ENCODE peak calls at places on chromosomes 5 and 9, in four cellular contexts. L is IMR-90, A is heart left ventricle, B is Panc1. E is an unnamed sample.
A peak's percentile ranks its signal among the peaks of the same experiment; 100 is the strongest.

GRCh38 chr9:76634356-76635054 is 129.7 kb upstream of the PCA3 start:
- DNase-seq in B (no peak), L (peak; percentile 81), A (no peak), E (peak; percentile 61)

GRCh38 chr9:96495341-96495740 is 45.4 kb downstream of the HABP4 start:
- DNase-seq in A (no peak), L (peak; percentile 95), B (no peak), E (peak; percentile 83)

GRCh38 chr5:61496406-61497307 is 164.6 kb downstream of the ZSWIM6 start:
- DNase-seq in A (no peak), L (no peak), B (no peak), E (no peak)

GRCh38 chr5:108232805-108233204 is 149.1 kb downstream of the FBXL17 start:
- DNase-seq in L (no peak), B (no peak), A (no peak), E (no peak)

GRCh38 chr5:77103457-77103856 is 16.4 kb upstream of the ZBED3 start:
- DNase-seq in B (no peak), A (no peak), L (no peak), E (no peak)

GRCh38 chr9:37309136-37309535 is 113.4 kb upstream of the GRHPR start:
- DNase-seq in L (peak; percentile 37), A (no peak), B (no peak), E (peak; percentile 20)

GRCh38 chr5:100502684-100503083 is 32.5 kb upstream of the FAM174A start:
- DNase-seq in L (no peak), B (no peak), A (no peak), E (no peak)

GRCh38 chr5:134129411-134130238 is 15.1 kb downstream of the TCF7 start:
- DNase-seq in B (no peak), A (no peak), L (no peak), E (no peak)

GRCh38 chr5:867300-867699 is 16.5 kb upstream of the ZDHHC11 start:
- DNase-seq in B (no peak), A (no peak), L (no peak), E (no peak)

GRCh38 chr9:107222020-107222522 is 61.0 kb upstream of the RAD23B start:
- DNase-seq in A (no peak), B (no peak), L (peak; percentile 79), E (peak; percentile 50)

GRCh38 chr5:152601806-152602467 is 196.9 kb upstream of the NMUR2 start:
- DNase-seq in L (no peak), B (no peak), A (no peak), E (no peak)

GRCh38 chr5:121053055-121053985 is 589.2 kb downstream of the PRR16 start:
- DNase-seq in L (no peak), A (no peak), B (no peak), E (peak; percentile 41)

GRCh38 chr9:136602193-136602885 is 56.5 kb upstream of the NOTCH1 start:
- DNase-seq in L (no peak), A (no peak), B (no peak), E (no peak)

GRCh38 chr9:86434039-86434726 is 80.0 kb upstream of the TUT7 start:
- DNase-seq in A (peak; percentile 25), L (peak; percentile 79), B (no peak), E (peak; percentile 84)

GRCh38 chr5:23072179-23072578 is 219.0 kb upstream of the CDH12 start:
- DNase-seq in A (no peak), L (no peak), B (no peak), E (no peak)

GRCh38 chr5:139392324-139392677 is 2.6 kb upstream of the MZB1 start:
- DNase-seq in B (no peak), A (no peak), L (no peak), E (no peak)
- H3K4me3 ChIP-seq in B (peak overlapping the region; percentile 75), A (peak overlapping the region; percentile 73), L (peak overlapping the region; percentile 26), E (no peak overlapping the region)

GRCh38 chr5:53321073-53321472 is 159.4 kb upstream of the FST start:
- DNase-seq in A (no peak), L (no peak), B (no peak), E (no peak)

GRCh38 chr5:53322257-53322656 is 158.2 kb upstream of the FST start:
- DNase-seq in L (peak; percentile 74), A (no peak), B (no peak), E (no peak)

GRCh38 chr5:53319306-53319705 is 161.1 kb upstream of the FST start:
- DNase-seq in A (no peak), B (no peak), L (no peak), E (no peak)

GRCh38 chr5:53321721-53322120 is 158.7 kb upstream of the FST start:
- DNase-seq in A (no peak), B (no peak), L (no peak), E (no peak)

GRCh38 chr5:53318303-53318702 is 162.1 kb upstream of the FST start:
- DNase-seq in B (no peak), A (no peak), L (no peak), E (no peak)
- TF ChIP-seq CTCF in B (peak; percentile 12), A (no peak), L (no peak), E (peak; percentile 25)

GRCh38 chr5:88503065-88503394 is 234.4 kb upstream of the TMEM161B start:
- DNase-seq in B (no peak), A (no peak), L (no peak), E (peak; percentile 1)
- H3K4me3 ChIP-seq in B (peak overlapping the region; percentile 61), A (peak overlapping the region; percentile 56), L (peak overlapping the region; percentile 54), E (peak overlapping the region; percentile 59)

DNA sequence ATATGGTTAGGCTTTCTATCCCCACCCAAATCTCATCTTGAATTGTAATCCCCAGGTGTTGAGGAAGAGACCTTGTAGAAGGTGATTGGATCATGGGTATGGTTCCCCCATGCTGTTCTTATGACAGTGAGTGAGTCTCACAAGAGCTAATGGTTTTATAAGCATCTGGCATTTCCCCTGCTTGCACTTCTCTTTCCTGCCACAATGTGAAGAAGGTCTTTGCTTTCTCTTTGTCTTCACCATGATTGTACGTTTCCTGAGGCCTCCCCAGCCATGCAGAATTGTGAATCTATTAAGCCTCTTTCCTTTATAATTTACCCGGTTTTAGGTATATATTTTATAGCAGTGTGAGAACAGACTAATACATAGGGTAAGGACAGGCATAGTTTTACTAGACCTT is 334.5 kb downstream of the TLR4 start:
- DNase-seq in B (no peak), L (no peak), A (no peak), E (no peak)
- TF ChIP-seq CTCF in B (no peak), L (no peak), A (no peak), E (no peak)

GRCh38 chr9:127931092-127931881 is 710 bp upstream of the PIP5KL1 start:
- DNase-seq in L (peak; percentile 74), B (peak; percentile 83), A (no peak), E (peak; percentile 85)
- H3K4me3 ChIP-seq in L (peak overlapping the region; percentile 60), B (peak overlapping the region; percentile 62), A (peak overlapping the region; percentile 59), E (peak overlapping the region; percentile 68)

GRCh38 chr5:147879784-147880183 is 1.3 kb downstream of the SCGB3A2 start:
- DNase-seq in A (no peak), B (no peak), L (no peak), E (no peak)
- TF ChIP-seq CTCF in A (no peak), B (no peak), L (no peak), E (no peak)

DNA sequence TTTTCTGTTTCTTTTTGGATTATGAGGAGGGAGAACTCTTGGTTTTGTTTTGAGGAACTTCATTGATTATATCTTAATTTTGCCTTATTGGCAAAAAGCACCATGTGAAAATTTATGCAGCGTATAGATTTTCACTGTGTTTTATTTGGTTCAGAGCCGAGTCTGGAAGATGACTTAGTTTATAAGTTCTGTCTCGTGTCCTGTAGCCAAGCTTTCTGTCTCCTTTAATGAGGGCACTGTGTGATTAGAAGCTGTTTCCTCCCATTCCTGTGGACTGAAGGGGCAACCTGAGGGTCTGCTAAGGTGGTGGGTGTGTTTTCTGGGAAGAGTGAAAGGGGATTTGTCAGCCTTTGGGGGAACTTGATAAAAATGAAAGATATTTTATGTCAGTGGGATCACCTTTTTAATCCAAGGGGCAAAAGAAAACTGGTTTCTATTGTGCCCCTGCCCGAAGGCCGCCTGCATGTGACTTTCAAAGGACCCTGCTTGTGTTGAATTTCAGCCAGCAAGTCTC is 262.1 kb downstream of the FANCC start:
- DNase-seq in L (no peak), A (no peak), B (no peak), E (peak; percentile 54)
- H3K4me3 ChIP-seq in L (peak overlapping the region; percentile 7), A (peak overlapping the region; percentile 30), B (no peak overlapping the region), E (peak overlapping the region; percentile 34)

E was measured in fibroblast of villous mesenchyme.